ENCODE peak calls at places on chromosomes 5 and 9, in nine cellular contexts. I, U, E, Q, J, W, H, G and T are unnamed samples.

GRCh38 chr9:75238311-75238976 is 150.1 kb downstream of the OSTF1 start:
- DNase-seq in I (peak), U (peak), E (no peak), Q (peak), J (peak), W (no peak), H (peak), G (no peak), T (peak)

GRCh38 chr9:4755026-4755609 is 14.1 kb upstream of the AK3 start:
- DNase-seq in I (no peak), U (no peak), E (no peak), Q (no peak), J (no peak), W (no peak), H (peak), G (no peak), T (no peak)

GRCh38 chr5:94667937-94668336 is 49.5 kb downstream of the SLF1 start:
- DNase-seq in I (no peak), U (no peak), E (no peak), Q (no peak), J (no peak), W (no peak), H (no peak), G (no peak), T (no peak)

GRCh38 chr9:129472651-129473102 is 148.2 kb downstream of the C9orf50 start:
- DNase-seq in I (no peak), U (no peak), E (no peak), Q (no peak), J (no peak), W (no peak), H (no peak), G (no peak), T (no peak)

GRCh38 chr5:102481044-102481715 is 17.6 kb downstream of the SLCO6A1 start:
- DNase-seq in I (no peak), U (no peak), E (no peak), Q (no peak), J (peak), W (no peak), H (no peak), G (no peak), T (no peak)

GRCh38 chr5:57834829-57835554 is 352.4 kb upstream of the ACTBL2 start:
- DNase-seq in I (no peak), U (no peak), E (no peak), Q (no peak), J (no peak), W (no peak), H (peak), G (no peak), T (no peak)

GRCh38 chr9:107569171-107569570 is 79.6 kb upstream of the KLF4 start:
- DNase-seq in I (no peak), U (no peak), E (no peak), Q (no peak), J (no peak), W (no peak), H (peak), G (no peak), T (no peak)

GRCh38 chr9:114155263-114155966 is at the start of gene COL27A1:
- DNase-seq in I (peak), U (peak), E (peak), Q (peak), J (peak), W (peak), H (peak), G (peak), T (peak)

GRCh38 chr9:130444565-130445221 is at the start of gene ASS1:
- DNase-seq in I (no peak), U (peak), E (peak), Q (peak), J (no peak), W (peak), H (no peak), G (peak), T (no peak)

GRCh38 chr9:136329211-136329627 is 1.9 kb downstream of the GPSM1 start:
- DNase-seq in I (no peak), U (no peak), E (no peak), Q (no peak), J (no peak), W (no peak), H (no peak), G (no peak), T (no peak)

GRCh38 chr9:93177676-93178075 is 6.3 kb upstream of the WNK2 start:
- DNase-seq in I (no peak), U (no peak), E (no peak), Q (no peak), J (no peak), W (no peak), H (peak), G (no peak), T (no peak)

GRCh38 chr9:2085719-2086515 is 70.8 kb downstream of the SMARCA2 start:
- DNase-seq in I (no peak), U (no peak), E (no peak), Q (no peak), J (peak), W (no peak), H (peak), G (no peak), T (no peak)

GRCh38 chr9:134600836-134601638 is 40.6 kb upstream of the COL5A1 start:
- DNase-seq in I (no peak), U (no peak), E (no peak), Q (no peak), J (no peak), W (no peak), H (no peak), G (no peak), T (no peak)

GRCh38 chr5:140345919-140346347 is 470 bp downstream of the HBEGF start:
- DNase-seq in I (peak), U (peak), E (peak), Q (peak), J (peak), W (peak), H (peak), G (peak), T (no peak)

GRCh38 chr9:129333961-129334743 is 156.1 kb upstream of the IER5L start:
- DNase-seq in I (peak), U (peak), E (peak), Q (peak), J (peak), W (peak), H (peak), G (peak), T (no peak)

GRCh38 chr9:495739-496138 is 281.1 kb downstream of the DOCK8 start:
- DNase-seq in I (no peak), U (no peak), E (no peak), Q (no peak), J (no peak), W (no peak), H (no peak), G (no peak), T (no peak)

DNA sequence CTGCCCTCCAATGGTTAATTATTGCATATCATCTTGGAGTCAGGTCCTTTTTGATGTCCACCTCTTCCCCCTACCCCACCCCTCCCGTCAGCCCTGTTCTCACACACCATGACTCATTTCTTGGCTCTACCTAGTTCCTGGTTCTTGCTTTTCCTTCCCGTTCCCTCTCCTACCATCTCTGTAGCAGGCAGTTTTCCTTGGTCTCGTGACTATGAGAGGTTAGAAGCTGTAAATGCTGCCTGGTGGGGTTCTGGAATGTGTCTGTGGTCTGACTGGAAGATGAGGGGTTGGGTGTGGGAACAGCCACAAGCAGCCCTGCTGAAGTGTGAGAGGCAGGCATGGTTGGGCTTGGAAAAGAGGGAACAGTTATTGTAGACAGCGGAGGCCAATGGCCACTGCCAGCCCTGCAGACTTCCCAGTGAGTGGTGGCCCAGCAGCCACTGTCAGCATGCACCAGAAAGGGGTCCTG is 18.2 kb downstream of the SLC22A5 start:
- DNase-seq in I (no peak), U (no peak), E (peak), Q (no peak), J (peak), W (no peak), H (peak), G (no peak), T (no peak)
- TF ChIP-seq CTCF in I (no peak), U (no peak), E (no peak), Q (no peak), J (no peak), W (no peak), H (no peak), G (no peak), T (no peak)

DNA sequence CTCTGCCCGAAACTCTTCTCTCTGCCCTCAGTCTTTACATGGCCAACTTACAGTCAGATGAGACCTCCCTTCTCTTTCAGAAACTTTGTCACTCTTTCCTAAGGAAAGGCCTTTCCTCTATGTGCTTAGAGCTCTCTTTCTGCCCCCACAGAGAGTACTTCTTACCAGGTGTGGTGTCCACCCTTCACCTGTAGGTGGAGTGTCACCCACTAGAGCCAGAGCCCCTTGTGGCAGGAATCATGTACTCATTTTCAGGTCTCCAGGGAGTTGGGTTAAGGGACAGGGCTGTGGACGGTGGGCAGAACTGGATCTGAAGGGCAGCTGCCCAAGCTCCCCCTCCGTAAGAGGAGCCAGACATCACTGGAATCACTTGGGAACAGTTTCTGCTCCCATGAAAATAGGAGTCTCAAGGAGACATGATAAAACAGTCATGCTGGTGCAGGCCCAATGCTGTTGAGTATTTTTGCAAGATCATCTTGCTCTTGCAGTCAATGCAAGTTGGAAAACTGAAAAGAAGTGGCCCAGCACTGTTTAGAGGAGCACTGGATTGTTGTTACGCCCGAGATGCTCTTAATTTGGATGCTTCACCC is 436.7 kb downstream of the ZSWIM6 start:
- DNase-seq in I (no peak), U (peak), E (no peak), Q (peak), J (no peak), W (no peak), H (peak), G (no peak), T (no peak)
- TF ChIP-seq CTCF in I (peak), U (peak), E (peak), Q (peak), J (peak), W (peak), H (peak), G (peak), T (no peak)

DNA sequence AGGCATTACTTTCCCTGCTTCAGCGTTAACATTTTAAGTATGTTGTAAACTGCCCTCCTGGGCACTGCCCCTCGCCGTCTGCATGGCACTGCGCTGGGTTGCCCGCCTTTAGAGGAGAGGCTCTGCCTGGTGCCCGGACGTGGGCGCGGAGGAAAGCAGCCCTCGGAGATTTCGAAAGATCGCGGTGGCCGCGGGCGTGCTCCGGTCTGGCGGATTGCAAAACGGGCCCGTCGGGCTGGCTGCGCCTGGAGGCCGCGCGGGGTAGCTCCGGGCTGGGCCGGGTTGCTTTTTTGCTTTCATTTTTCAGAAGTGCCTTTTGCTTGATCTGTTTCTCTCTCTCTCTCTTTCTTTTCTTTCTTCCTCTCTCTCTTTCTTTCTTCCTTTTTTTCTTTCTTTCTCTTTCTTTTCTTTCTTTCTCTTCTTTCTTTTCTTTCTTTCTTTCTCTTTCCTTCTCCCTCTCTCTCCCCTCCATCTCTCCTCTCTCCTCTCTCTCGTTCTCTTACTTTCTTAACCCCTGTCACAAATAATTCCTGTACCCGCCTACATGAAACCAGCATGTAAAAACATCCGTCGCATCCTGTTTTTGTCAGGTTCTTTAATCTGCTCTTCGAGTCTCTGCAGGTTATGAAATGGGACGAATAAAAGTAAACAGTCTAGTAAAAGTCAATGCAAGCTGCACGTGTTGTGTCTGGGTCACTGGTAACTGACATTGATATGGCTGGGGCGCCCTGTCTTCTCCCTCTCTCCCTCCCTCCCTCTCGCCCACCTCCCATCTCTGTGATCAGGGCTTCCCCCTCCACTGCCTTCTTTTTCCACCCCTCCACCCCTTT is 1.7 kb downstream of the FST start:
- DNase-seq in I (peak), U (peak), E (peak), Q (peak), J (peak), W (peak), H (peak), G (peak), T (peak)
- TF ChIP-seq CTCF in I (peak), U (peak), E (peak), Q (peak), J (peak), W (peak), H (peak), G (peak), T (peak)

GRCh38 chr5:45696206-45696836 is at the start of gene HCN1:
- DNase-seq in I (peak), U (peak), E (peak), Q (peak), J (peak), W (peak), H (peak), G (peak), T (no peak)
- TF ChIP-seq CTCF in I (peak), U (peak), E (peak), Q (peak), J (peak), W (peak), H (peak), G (peak), T (no peak)

GRCh38 chr9:98642661-98643312 is 65.9 kb downstream of the GABBR2 start:
- DNase-seq in I (no peak), U (no peak), E (no peak), Q (no peak), J (no peak), W (no peak), H (no peak), G (no peak), T (no peak)
- TF ChIP-seq CTCF in I (no peak), U (no peak), E (no peak), Q (no peak), J (no peak), W (no peak), H (peak), G (no peak), T (no peak)

GRCh38 chr5:30650311-30650710 is 543.2 kb upstream of the CDH6 start:
- DNase-seq in I (no peak), U (no peak), E (no peak), Q (no peak), J (no peak), W (no peak), H (no peak), G (no peak), T (no peak)
- TF ChIP-seq CTCF in I (peak), U (no peak), E (no peak), Q (no peak), J (no peak), W (no peak), H (no peak), G (no peak), T (no peak)

DNA sequence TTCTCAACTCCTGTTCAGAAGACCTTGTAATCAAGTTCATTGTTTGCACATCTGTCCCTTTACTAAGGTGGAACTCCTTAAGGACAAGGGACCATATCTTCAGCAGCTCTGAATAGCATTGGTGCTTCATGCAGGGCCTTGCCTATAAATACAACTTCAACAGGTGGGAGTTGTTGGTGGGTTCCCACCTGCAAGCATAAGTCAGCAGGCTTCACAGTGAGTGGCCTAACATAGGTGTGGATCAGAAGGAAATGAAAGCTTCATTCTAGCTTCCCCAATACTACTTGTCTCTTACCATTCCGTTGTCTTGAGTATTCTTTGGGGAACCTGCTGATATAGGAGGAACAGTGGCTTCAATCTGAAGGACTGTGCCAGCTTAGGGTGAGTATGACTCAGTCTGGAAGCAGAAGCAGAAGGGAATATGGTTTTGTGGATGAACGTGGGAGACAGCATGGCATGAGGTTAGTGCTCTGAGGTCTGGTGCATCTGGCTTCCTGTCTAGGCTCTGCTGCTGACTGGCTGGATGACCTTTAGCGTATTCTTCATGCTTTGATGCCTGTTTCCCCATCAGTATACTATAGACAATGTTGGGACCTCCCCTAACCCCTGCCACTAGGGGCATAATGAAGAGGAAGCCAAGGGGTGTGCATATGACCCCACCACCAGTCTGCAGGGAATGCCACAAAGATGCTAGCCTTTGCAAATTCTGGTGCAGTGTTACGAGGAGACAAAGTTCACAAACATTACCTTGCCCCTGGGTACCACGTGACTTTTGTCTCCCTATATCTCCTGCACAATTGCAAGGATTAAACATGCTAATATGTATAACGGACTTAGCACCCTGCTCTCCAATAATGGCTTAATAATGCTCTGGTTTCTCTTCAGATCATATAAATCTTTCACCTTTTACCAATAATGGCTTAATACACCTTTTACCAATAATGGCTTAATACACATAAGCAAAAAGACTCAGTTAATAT is 192.3 kb downstream of the PALM2AKAP2 start:
- DNase-seq in I (no peak), U (no peak), E (no peak), Q (peak), J (no peak), W (no peak), H (no peak), G (no peak), T (no peak)
- TF ChIP-seq CTCF in I (no peak), U (no peak), E (no peak), Q (no peak), J (no peak), W (no peak), H (no peak), G (no peak), T (no peak)

DNA sequence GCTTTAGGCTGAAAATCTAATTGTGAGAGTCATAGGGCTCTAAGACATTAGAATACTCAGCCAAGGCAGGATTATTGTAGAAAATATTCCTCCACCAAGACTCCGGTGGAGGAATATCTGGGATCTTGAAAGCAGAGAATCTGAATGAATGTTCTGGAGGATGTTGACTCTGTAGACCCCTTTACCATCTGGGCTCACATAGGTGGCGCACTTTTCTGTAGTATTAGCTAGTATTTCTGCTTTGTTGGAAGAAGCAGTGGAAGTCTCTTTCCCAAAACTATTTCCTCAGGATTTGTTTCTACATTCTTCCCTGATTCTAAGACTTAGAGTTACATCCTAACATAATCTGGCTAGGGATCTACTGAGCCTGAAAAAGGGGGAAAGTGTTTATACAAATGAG is 752.4 kb upstream of the SEMA6A start:
- DNase-seq in I (no peak), U (no peak), E (no peak), Q (no peak), J (no peak), W (no peak), H (no peak), G (no peak), T (no peak)
- TF ChIP-seq CTCF in I (no peak), U (no peak), E (no peak), Q (no peak), J (no peak), W (no peak), H (no peak), G (no peak), T (no peak)